ENCODE peak calls at places on chromosomes 6 and 20, in nine cellular contexts. One of them, this sample, is unnamed.

GRCh38 chr6:42505377-42505702 is 53.6 kb upstream of the TRERF1 start:
- DNase-seq in left ventricle myocardium inferior: no peak
- DNase-seq in mammary epithelial cell: peak; percentile 40
- DNase-seq in cardiac muscle cell: no peak
- DNase-seq in tibial artery: no peak
- DNase-seq in right lobe of liver: no peak
- DNase-seq in GM23338: no peak
- DNase-seq in lower lobe of right lung: no peak
- DNase-seq in heart left ventricle: no peak
- DNase-seq in this sample: no peak

GRCh38 chr20:38075161-38075998 is 41.8 kb downstream of the RPRD1B start:
- DNase-seq in left ventricle myocardium inferior: no peak
- DNase-seq in mammary epithelial cell: no peak
- DNase-seq in cardiac muscle cell: peak; percentile 45
- DNase-seq in tibial artery: no peak
- DNase-seq in right lobe of liver: no peak
- DNase-seq in GM23338: no peak
- DNase-seq in lower lobe of right lung: no peak
- DNase-seq in heart left ventricle: no peak
- DNase-seq in this sample: no peak

GRCh38 chr6:4401408-4402367 is 266.3 kb upstream of the ECI2 start:
- DNase-seq in left ventricle myocardium inferior: peak; percentile 46
- DNase-seq in mammary epithelial cell: no peak
- DNase-seq in cardiac muscle cell: no peak
- DNase-seq in tibial artery: no peak
- DNase-seq in right lobe of liver: no peak
- DNase-seq in GM23338: no peak
- DNase-seq in lower lobe of right lung: no peak
- DNase-seq in heart left ventricle: peak; percentile 49
- DNase-seq in this sample: no peak

GRCh38 chr6:48471326-48471725 is 360.3 kb upstream of the PTCHD4 start:
- DNase-seq in left ventricle myocardium inferior: no peak
- DNase-seq in mammary epithelial cell: no peak
- DNase-seq in cardiac muscle cell: no peak
- DNase-seq in tibial artery: no peak
- DNase-seq in right lobe of liver: no peak
- DNase-seq in GM23338: no peak
- DNase-seq in lower lobe of right lung: no peak
- DNase-seq in heart left ventricle: no peak
- DNase-seq in this sample: no peak

GRCh38 chr6:156791261-156791850 is 14.2 kb downstream of the ARID1B start:
- DNase-seq in left ventricle myocardium inferior: no peak
- DNase-seq in mammary epithelial cell: peak; percentile 67
- DNase-seq in cardiac muscle cell: peak; percentile 95
- DNase-seq in tibial artery: no peak
- DNase-seq in right lobe of liver: no peak
- DNase-seq in GM23338: peak; percentile 75
- DNase-seq in lower lobe of right lung: no peak
- DNase-seq in heart left ventricle: no peak
- DNase-seq in this sample: no peak

GRCh38 chr20:41888434-41888833 is 270.3 kb upstream of the CHD6 start:
- DNase-seq in left ventricle myocardium inferior: no peak
- DNase-seq in mammary epithelial cell: no peak
- DNase-seq in cardiac muscle cell: no peak
- DNase-seq in tibial artery: no peak
- DNase-seq in right lobe of liver: no peak
- DNase-seq in GM23338: no peak
- DNase-seq in lower lobe of right lung: no peak
- DNase-seq in heart left ventricle: no peak
- DNase-seq in this sample: no peak

GRCh38 chr20:41110930-41111577 is 26.3 kb upstream of the PLCG1 start:
- DNase-seq in left ventricle myocardium inferior: no peak
- DNase-seq in mammary epithelial cell: peak; percentile 58
- DNase-seq in cardiac muscle cell: no peak
- DNase-seq in tibial artery: no peak
- DNase-seq in right lobe of liver: no peak
- DNase-seq in GM23338: no peak
- DNase-seq in lower lobe of right lung: no peak
- DNase-seq in heart left ventricle: no peak
- DNase-seq in this sample: no peak

GRCh38 chr6:138652824-138653223 is 120.7 kb upstream of the CCDC28A start:
- DNase-seq in left ventricle myocardium inferior: no peak
- DNase-seq in mammary epithelial cell: no peak
- DNase-seq in cardiac muscle cell: no peak
- DNase-seq in tibial artery: no peak
- DNase-seq in right lobe of liver: no peak
- DNase-seq in GM23338: no peak
- DNase-seq in lower lobe of right lung: no peak
- DNase-seq in heart left ventricle: no peak
- DNase-seq in this sample: no peak

GRCh38 chr6:33197431-33198048 is 2.9 kb downstream of the RXRB start:
- DNase-seq in left ventricle myocardium inferior: no peak
- DNase-seq in mammary epithelial cell: peak; percentile 51
- DNase-seq in cardiac muscle cell: peak; percentile 82
- DNase-seq in tibial artery: no peak
- DNase-seq in right lobe of liver: no peak
- DNase-seq in GM23338: peak; percentile 90
- DNase-seq in lower lobe of right lung: peak; percentile 69
- DNase-seq in heart left ventricle: peak; percentile 60
- DNase-seq in this sample: no peak

GRCh38 chr6:33200234-33201146 is at the start of the genes RXRB and SLC39A7:
- DNase-seq in left ventricle myocardium inferior: peak; percentile 99
- DNase-seq in mammary epithelial cell: peak; percentile 99
- DNase-seq in cardiac muscle cell: peak; percentile 99
- DNase-seq in tibial artery: peak; percentile 100
- DNase-seq in right lobe of liver: peak; percentile 99
- DNase-seq in GM23338: peak; percentile 99
- DNase-seq in lower lobe of right lung: peak; percentile 99
- DNase-seq in heart left ventricle: peak; percentile 100
- DNase-seq in this sample: peak; percentile 100

GRCh38 chr6:33198159-33198852 is 2.2 kb downstream of the RXRB start:
- DNase-seq in left ventricle myocardium inferior: no peak
- DNase-seq in mammary epithelial cell: no peak
- DNase-seq in cardiac muscle cell: no peak
- DNase-seq in tibial artery: no peak
- DNase-seq in right lobe of liver: no peak
- DNase-seq in GM23338: no peak
- DNase-seq in lower lobe of right lung: no peak
- DNase-seq in heart left ventricle: no peak
- DNase-seq in this sample: no peak

GRCh38 chr6:33199687-33200233 is 705 bp downstream of the RXRB start:
- DNase-seq in left ventricle myocardium inferior: peak; percentile 77
- DNase-seq in mammary epithelial cell: peak; percentile 59
- DNase-seq in cardiac muscle cell: peak; percentile 85
- DNase-seq in tibial artery: no peak
- DNase-seq in right lobe of liver: peak; percentile 92
- DNase-seq in GM23338: peak; percentile 92
- DNase-seq in lower lobe of right lung: no peak
- DNase-seq in heart left ventricle: peak; percentile 83
- DNase-seq in this sample: peak; percentile 86

DNA sequence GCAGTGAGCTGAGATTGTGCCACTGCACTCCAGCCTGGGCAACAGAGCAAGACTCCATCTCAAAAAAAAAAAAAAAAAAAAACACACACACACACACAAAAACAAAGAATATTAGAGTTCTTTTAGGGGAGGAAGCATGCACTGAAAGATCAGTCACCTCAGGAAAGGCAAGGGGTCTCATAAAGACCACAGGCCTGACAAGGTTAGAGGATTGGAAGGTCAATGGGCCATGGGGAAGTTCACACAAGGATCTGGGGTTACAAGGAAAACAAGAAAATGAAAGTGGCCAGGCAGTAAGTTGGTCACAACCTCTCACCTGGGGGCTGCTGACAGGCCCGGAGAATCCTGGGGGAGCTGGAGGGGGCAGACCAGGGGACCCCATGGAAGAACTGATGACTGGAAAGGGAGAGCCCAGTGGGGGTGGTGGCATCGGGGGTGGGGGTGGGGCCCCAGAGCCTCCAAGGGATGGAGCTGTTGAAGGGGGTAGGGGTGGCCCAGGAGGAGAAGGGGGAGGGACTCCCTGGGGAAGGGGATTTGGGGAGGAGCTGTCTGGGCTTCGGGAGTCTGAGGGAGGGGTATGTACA is 1.5 kb downstream of the RXRB start:
- DNase-seq in left ventricle myocardium inferior: no peak
- DNase-seq in mammary epithelial cell: no peak
- DNase-seq in cardiac muscle cell: no peak
- DNase-seq in tibial artery: no peak
- DNase-seq in right lobe of liver: no peak
- DNase-seq in GM23338: no peak
- DNase-seq in lower lobe of right lung: no peak
- DNase-seq in heart left ventricle: no peak
- DNase-seq in this sample: no peak
- H3K27ac ChIP-seq in left ventricle myocardium inferior: peak overlapping the region; percentile 99
- H3K27ac ChIP-seq in mammary epithelial cell: no peak overlapping the region
- H3K27ac ChIP-seq in cardiac muscle cell: no peak overlapping the region
- H3K27ac ChIP-seq in tibial artery: peak overlapping the region; percentile 93
- H3K27ac ChIP-seq in right lobe of liver: no peak overlapping the region
- H3K27ac ChIP-seq in GM23338: no peak overlapping the region
- H3K27ac ChIP-seq in lower lobe of right lung: peak overlapping the region; percentile 95
- H3K27ac ChIP-seq in heart left ventricle: peak overlapping the region; percentile 98
- H3K27ac ChIP-seq in this sample: peak overlapping the region; percentile 98

GRCh38 chr6:1390071-1390804 is 862 bp downstream of the FOXF2 start:
- DNase-seq in left ventricle myocardium inferior: no peak
- DNase-seq in mammary epithelial cell: peak; percentile 34
- DNase-seq in cardiac muscle cell: peak; percentile 67
- DNase-seq in tibial artery: no peak
- DNase-seq in right lobe of liver: no peak
- DNase-seq in GM23338: peak; percentile 63
- DNase-seq in lower lobe of right lung: no peak
- DNase-seq in heart left ventricle: peak; percentile 44
- DNase-seq in this sample: no peak
- H3K27me3 ChIP-seq in left ventricle myocardium inferior: peaks cover 99% of the 10 kb centered on the region
- H3K27me3 ChIP-seq in mammary epithelial cell: peaks cover 62% of the 10 kb centered on the region
- H3K27me3 ChIP-seq in cardiac muscle cell: peaks cover 100% of the 10 kb centered on the region
- H3K27me3 ChIP-seq in tibial artery: no peaks in the 10 kb centered on the region
- H3K27me3 ChIP-seq in right lobe of liver: peaks cover 37% of the 10 kb centered on the region
- H3K27me3 ChIP-seq in GM23338: peaks cover 94% of the 10 kb centered on the region
- H3K27me3 ChIP-seq in lower lobe of right lung: peaks cover 88% of the 10 kb centered on the region
- H3K27me3 ChIP-seq in heart left ventricle: peaks cover 90% of the 10 kb centered on the region
- H3K27me3 ChIP-seq in this sample: peaks cover 10% of the 10 kb centered on the region

GRCh38 chr20:63701051-63701328 is 4.5 kb downstream of the TNFRSF6B start:
- DNase-seq in left ventricle myocardium inferior: no peak
- DNase-seq in mammary epithelial cell: no peak
- DNase-seq in cardiac muscle cell: no peak
- DNase-seq in tibial artery: no peak
- DNase-seq in right lobe of liver: no peak
- DNase-seq in GM23338: no peak
- DNase-seq in lower lobe of right lung: no peak
- DNase-seq in heart left ventricle: no peak
- DNase-seq in this sample: no peak

GRCh38 chr20:63701329-63702035 is 5.0 kb downstream of the TNFRSF6B start:
- DNase-seq in left ventricle myocardium inferior: no peak
- DNase-seq in mammary epithelial cell: no peak
- DNase-seq in cardiac muscle cell: no peak
- DNase-seq in tibial artery: peak; percentile 62
- DNase-seq in right lobe of liver: peak; percentile 53
- DNase-seq in GM23338: no peak
- DNase-seq in lower lobe of right lung: no peak
- DNase-seq in heart left ventricle: no peak
- DNase-seq in this sample: peak; percentile 64

GRCh38 chr20:63699466-63700198 is 3.2 kb downstream of the TNFRSF6B start:
- DNase-seq in left ventricle myocardium inferior: no peak
- DNase-seq in mammary epithelial cell: no peak
- DNase-seq in cardiac muscle cell: no peak
- DNase-seq in tibial artery: peak; percentile 67
- DNase-seq in right lobe of liver: peak; percentile 51
- DNase-seq in GM23338: no peak
- DNase-seq in lower lobe of right lung: peak; percentile 37
- DNase-seq in heart left ventricle: peak; percentile 32
- DNase-seq in this sample: peak; percentile 64

GRCh38 chr20:63698739-63699465 is 2.5 kb downstream of the TNFRSF6B start:
- DNase-seq in left ventricle myocardium inferior: no peak
- DNase-seq in mammary epithelial cell: peak; percentile 94
- DNase-seq in cardiac muscle cell: no peak
- DNase-seq in tibial artery: peak; percentile 83
- DNase-seq in right lobe of liver: peak; percentile 52
- DNase-seq in GM23338: no peak
- DNase-seq in lower lobe of right lung: peak; percentile 47
- DNase-seq in heart left ventricle: peak; percentile 61
- DNase-seq in this sample: peak; percentile 83

GRCh38 chr20:63700199-63701050 is 4.0 kb downstream of the TNFRSF6B start:
- DNase-seq in left ventricle myocardium inferior: no peak
- DNase-seq in mammary epithelial cell: no peak
- DNase-seq in cardiac muscle cell: no peak
- DNase-seq in tibial artery: peak; percentile 64
- DNase-seq in right lobe of liver: peak; percentile 51
- DNase-seq in GM23338: no peak
- DNase-seq in lower lobe of right lung: no peak
- DNase-seq in heart left ventricle: no peak
- DNase-seq in this sample: peak; percentile 66
- H3K27ac ChIP-seq in left ventricle myocardium inferior: no peak overlapping the region
- H3K27ac ChIP-seq in mammary epithelial cell: no peak overlapping the region
- H3K27ac ChIP-seq in cardiac muscle cell: no peak overlapping the region
- H3K27ac ChIP-seq in tibial artery: no peak overlapping the region
- H3K27ac ChIP-seq in right lobe of liver: no peak overlapping the region
- H3K27ac ChIP-seq in GM23338: no peak overlapping the region
- H3K27ac ChIP-seq in lower lobe of right lung: peak overlapping the region; percentile 49
- H3K27ac ChIP-seq in heart left ventricle: peak overlapping the region; percentile 79
- H3K27ac ChIP-seq in this sample: peak overlapping the region; percentile 69

GRCh38 chr6:68639826-68640505 is 4.9 kb downstream of the ADGRB3 start:
- DNase-seq in left ventricle myocardium inferior: no peak
- DNase-seq in mammary epithelial cell: no peak
- DNase-seq in cardiac muscle cell: no peak
- DNase-seq in tibial artery: no peak
- DNase-seq in right lobe of liver: no peak
- DNase-seq in GM23338: peak; percentile 26
- DNase-seq in lower lobe of right lung: no peak
- DNase-seq in heart left ventricle: no peak
- DNase-seq in this sample: no peak

GRCh38 chr6:68638225-68638900 is 3.3 kb downstream of the ADGRB3 start:
- DNase-seq in left ventricle myocardium inferior: peak; percentile 26
- DNase-seq in mammary epithelial cell: no peak
- DNase-seq in cardiac muscle cell: peak; percentile 60
- DNase-seq in tibial artery: no peak
- DNase-seq in right lobe of liver: no peak
- DNase-seq in GM23338: peak; percentile 52
- DNase-seq in lower lobe of right lung: no peak
- DNase-seq in heart left ventricle: peak; percentile 44
- DNase-seq in this sample: peak; percentile 66

GRCh38 chr6:68640506-68640875 is 5.4 kb downstream of the ADGRB3 start:
- DNase-seq in left ventricle myocardium inferior: no peak
- DNase-seq in mammary epithelial cell: no peak
- DNase-seq in cardiac muscle cell: no peak
- DNase-seq in tibial artery: no peak
- DNase-seq in right lobe of liver: no peak
- DNase-seq in GM23338: no peak
- DNase-seq in lower lobe of right lung: no peak
- DNase-seq in heart left ventricle: no peak
- DNase-seq in this sample: no peak

GRCh38 chr6:68637782-68638181 is 2.7 kb downstream of the ADGRB3 start:
- DNase-seq in left ventricle myocardium inferior: no peak
- DNase-seq in mammary epithelial cell: no peak
- DNase-seq in cardiac muscle cell: no peak
- DNase-seq in tibial artery: no peak
- DNase-seq in right lobe of liver: no peak
- DNase-seq in GM23338: no peak
- DNase-seq in lower lobe of right lung: no peak
- DNase-seq in heart left ventricle: no peak
- DNase-seq in this sample: no peak

DNA sequence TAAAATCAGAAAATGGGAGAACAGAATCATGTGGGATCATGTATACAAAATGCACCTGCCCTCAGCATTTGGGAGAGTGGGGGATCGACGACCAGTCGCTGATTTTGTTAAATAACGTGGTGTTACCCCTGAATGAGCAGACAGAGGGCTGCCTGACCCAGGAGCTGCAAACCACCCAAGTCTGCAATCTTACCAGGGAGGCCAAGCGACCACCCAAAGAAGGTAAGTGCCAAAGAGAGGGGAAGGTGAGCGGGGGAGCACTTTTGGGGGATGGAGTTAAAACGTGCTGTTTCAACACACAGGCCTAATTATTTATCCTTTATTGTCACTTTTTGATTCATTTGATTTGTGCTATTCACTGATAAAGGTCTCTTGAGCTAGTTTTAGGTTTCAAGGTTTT is 4.1 kb downstream of the ADGRB3 start:
- DNase-seq in left ventricle myocardium inferior: no peak
- DNase-seq in mammary epithelial cell: no peak
- DNase-seq in cardiac muscle cell: no peak
- DNase-seq in tibial artery: no peak
- DNase-seq in right lobe of liver: no peak
- DNase-seq in GM23338: peak; percentile 16
- DNase-seq in lower lobe of right lung: no peak
- DNase-seq in heart left ventricle: no peak
- DNase-seq in this sample: no peak
- H3K27me3 ChIP-seq in left ventricle myocardium inferior: peaks cover 64% of the 10 kb centered on the region
- H3K27me3 ChIP-seq in mammary epithelial cell: peaks cover 13% of the 10 kb centered on the region
- H3K27me3 ChIP-seq in cardiac muscle cell: peaks cover 51% of the 10 kb centered on the region
- H3K27me3 ChIP-seq in tibial artery: no peaks in the 10 kb centered on the region
- H3K27me3 ChIP-seq in right lobe of liver: peaks cover 17% of the 10 kb centered on the region
- H3K27me3 ChIP-seq in GM23338: peaks cover 42% of the 10 kb centered on the region
- H3K27me3 ChIP-seq in lower lobe of right lung: peaks cover 14% of the 10 kb centered on the region
- H3K27me3 ChIP-seq in heart left ventricle: peaks cover 5% of the 10 kb centered on the region
- H3K27me3 ChIP-seq in this sample: no peaks in the 10 kb centered on the region

This sample was measured in sigmoid colon.